ENCODE peak calls at places on chromosome 22, in ten cellular contexts. I is transverse colon; N is thoracic aorta; W is left ventricle myocardium inferior; Z is pancreas; A is lung; Y is CD8-positive, alpha-beta T cell; P is IMR-90; K is tibial artery; C is mesenchymal stem cell. Q is an unnamed sample.

GRCh38 chr22:28541137-28541536 is 138.5 kb downstream of the TTC28 start:
- DNase-seq in I (no peak), N (no peak), W (no peak), Z (no peak), A (no peak), Y (no peak), P (no peak), K (no peak), C (no peak), Q (no peak)

GRCh38 chr22:30574095-30574981 is at the start of gene GAL3ST1:
- DNase-seq in I (peak; percentile 66), N (no peak), W (no peak), Z (peak; percentile 69), A (no peak), Y (no peak), P (no peak), K (no peak), C (no peak), Q (no peak)

GRCh38 chr22:31093090-31093850 is 12.2 kb downstream of the SMTN start:
- DNase-seq in I (peak; percentile 59), N (no peak), W (peak; percentile 82), Z (peak; percentile 45), A (no peak), Y (no peak), P (no peak), K (peak; percentile 95), C (no peak), Q (no peak)

GRCh38 chr22:46593996-46594946 is 25.9 kb upstream of the GRAMD4 start:
- DNase-seq in I (no peak), N (no peak), W (no peak), Z (no peak), A (no peak), Y (no peak), P (no peak), K (no peak), C (no peak), Q (no peak)

GRCh38 chr22:17969732-17970131 is 54.6 kb downstream of the MICAL3 start:
- DNase-seq in I (no peak), N (peak; percentile 21), W (peak; percentile 51), Z (no peak), A (no peak), Y (no peak), P (peak; percentile 99), K (no peak), C (peak; percentile 95), Q (peak; percentile 98)

GRCh38 chr22:17592201-17592600 is 28.9 kb downstream of the SLC25A18 start:
- DNase-seq in I (no peak), N (no peak), W (no peak), Z (no peak), A (no peak), Y (no peak), P (no peak), K (peak; percentile 20), C (no peak), Q (no peak)

GRCh38 chr22:43257549-43257948 is 70.6 kb upstream of the TTLL12 start:
- DNase-seq in I (no peak), N (no peak), W (no peak), Z (no peak), A (no peak), Y (no peak), P (no peak), K (no peak), C (no peak), Q (no peak)

GRCh38 chr22:44211946-44212930 is 31.5 kb downstream of the PARVG start:
- DNase-seq in I (no peak), N (no peak), W (no peak), Z (no peak), A (no peak), Y (peak; percentile 34), P (peak; percentile 11), K (no peak), C (no peak), Q (no peak)

GRCh38 chr22:41351011-41351410 is 30.7 kb upstream of the TEF start:
- DNase-seq in I (no peak), N (no peak), W (no peak), Z (no peak), A (no peak), Y (no peak), P (no peak), K (no peak), C (no peak), Q (no peak)

GRCh38 chr22:29343313-29343805 is 27.9 kb upstream of the RASL10A start:
- DNase-seq in I (no peak), N (no peak), W (peak; percentile 73), Z (peak; percentile 92), A (peak; percentile 49), Y (no peak), P (peak; percentile 40), K (no peak), C (no peak), Q (no peak)

GRCh38 chr22:43381693-43382092 is 30.1 kb upstream of the MPPED1 start:
- DNase-seq in I (peak; percentile 15), N (no peak), W (no peak), Z (no peak), A (no peak), Y (no peak), P (peak; percentile 4), K (no peak), C (peak; percentile 81), Q (no peak)

GRCh38 chr22:46107089-46107664 is 43.1 kb upstream of the PPARA start:
- DNase-seq in I (peak; percentile 56), N (no peak), W (no peak), Z (peak; percentile 96), A (no peak), Y (no peak), P (no peak), K (peak; percentile 81), C (no peak), Q (no peak)

GRCh38 chr22:17706451-17706900 is 67.8 kb downstream of the BID start:
- DNase-seq in I (peak; percentile 54), N (peak; percentile 6), W (no peak), Z (no peak), A (peak; percentile 50), Y (no peak), P (peak; percentile 93), K (peak; percentile 81), C (peak; percentile 97), Q (peak; percentile 95)

GRCh38 chr22:45774016-45774670 is 102.5 kb downstream of the ATXN10 start:
- DNase-seq in I (no peak), N (no peak), W (no peak), Z (no peak), A (no peak), Y (no peak), P (no peak), K (no peak), C (no peak), Q (no peak)

GRCh38 chr22:21990449-21991308 is 8.1 kb upstream of the TOP3B start:
- DNase-seq in I (no peak), N (no peak), W (no peak), Z (no peak), A (no peak), Y (no peak), P (no peak), K (no peak), C (no peak), Q (no peak)

GRCh38 chr22:23119492-23120414 is 22.0 kb downstream of the RSPH14 start:
- DNase-seq in I (no peak), N (no peak), W (no peak), Z (no peak), A (no peak), Y (peak; percentile 66), P (no peak), K (no peak), C (no peak), Q (peak; percentile 2)

GRCh38 chr22:36536717-36537116 is 7.8 kb upstream of the EIF3D start:
- DNase-seq in I (no peak), N (no peak), W (no peak), Z (no peak), A (no peak), Y (no peak), P (no peak), K (no peak), C (no peak), Q (no peak)

GRCh38 chr22:40051322-40051721 is 56.6 kb downstream of the FAM83F start:
- DNase-seq in I (no peak), N (no peak), W (no peak), Z (no peak), A (no peak), Y (no peak), P (no peak), K (no peak), C (peak; percentile 19), Q (no peak)
- H3K27ac ChIP-seq in I (peak overlapping the region; percentile 16), N (no peak overlapping the region), W (no peak overlapping the region), Z (no peak overlapping the region), A (no peak overlapping the region), Y (no peak overlapping the region), P (no peak overlapping the region), K (no peak overlapping the region), C (no peak overlapping the region), Q (no peak overlapping the region)

DNA sequence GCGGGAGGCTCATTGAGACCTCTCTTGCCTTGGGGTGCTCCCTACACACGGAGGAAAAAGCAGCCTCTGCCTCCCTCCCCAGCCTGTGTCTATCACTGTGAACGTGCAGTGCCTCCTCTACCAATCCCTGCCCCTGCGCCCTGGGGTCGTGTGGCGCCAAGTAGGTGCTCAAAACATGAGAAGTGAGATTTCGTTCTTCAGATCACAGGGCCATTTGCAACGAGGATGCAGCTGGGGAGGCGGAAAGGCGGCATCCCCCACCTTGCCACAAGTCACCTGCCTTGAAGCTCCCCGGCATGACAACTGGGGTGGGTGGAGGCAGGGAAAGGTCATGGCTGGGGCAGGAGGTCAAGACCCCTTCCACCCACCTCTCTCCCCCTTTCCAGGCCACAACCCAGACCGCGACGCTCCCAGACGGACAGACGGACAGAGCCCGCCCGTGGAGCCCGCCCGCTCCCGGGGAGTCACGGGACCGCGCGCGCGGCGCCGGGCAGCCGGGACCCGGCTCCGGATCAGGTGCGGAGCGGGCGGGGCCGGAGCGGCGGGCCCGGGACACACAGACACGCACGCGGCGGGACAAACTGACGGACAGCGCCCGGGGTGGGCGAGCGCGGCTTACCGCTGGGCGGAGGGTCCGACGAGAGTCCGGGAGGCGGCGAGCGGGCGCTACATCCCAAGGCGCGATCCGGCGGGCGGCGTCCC is 487 bp downstream of the KCNJ4 start:
- DNase-seq in I (no peak), N (no peak), W (no peak), Z (no peak), A (no peak), Y (no peak), P (no peak), K (no peak), C (no peak), Q (no peak)
- H3K27me3 ChIP-seq in I (peaks cover 96% of the 10 kb centered on the region), N (peaks cover 6% of the 10 kb centered on the region), W (peaks cover 92% of the 10 kb centered on the region), Z (no peaks in the 10 kb centered on the region), A (no peaks in the 10 kb centered on the region), Y (peaks cover 33% of the 10 kb centered on the region), P (peaks cover 92% of the 10 kb centered on the region), K (peaks cover 7% of the 10 kb centered on the region), C (peaks cover 77% of the 10 kb centered on the region), Q (peaks cover 63% of the 10 kb centered on the region)

DNA sequence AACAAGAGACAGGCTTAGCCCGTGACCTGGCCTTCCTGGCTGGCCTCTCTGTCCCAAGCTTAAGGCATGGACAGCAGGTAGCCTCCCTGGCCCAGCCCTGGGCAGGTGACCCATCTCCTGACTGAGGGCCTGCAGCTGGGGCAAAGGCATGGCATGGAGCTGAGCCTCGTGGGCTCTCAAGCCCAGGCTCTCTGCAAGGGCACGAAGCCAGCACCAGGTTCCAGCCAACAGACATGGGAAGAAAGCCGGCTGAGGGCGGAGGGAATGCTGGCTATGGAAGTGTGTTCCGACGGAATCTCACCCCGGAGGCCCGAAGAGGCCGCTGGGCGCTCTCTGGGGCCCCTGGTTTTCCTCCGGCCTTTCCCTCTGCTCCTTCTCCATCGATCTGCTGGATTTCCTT is 12.9 kb downstream of the DNAL4 start:
- DNase-seq in I (no peak), N (no peak), W (peak; percentile 77), Z (no peak), A (no peak), Y (no peak), P (no peak), K (no peak), C (no peak), Q (no peak)
- H3K27ac ChIP-seq in I (no peak overlapping the region), N (no peak overlapping the region), W (peak overlapping the region; percentile 93), Z (no peak overlapping the region), A (no peak overlapping the region), Y (no peak overlapping the region), P (no peak overlapping the region), K (no peak overlapping the region), C (no peak overlapping the region), Q (no peak overlapping the region)

GRCh38 chr22:25815561-25815960 is 73.6 kb downstream of the MYO18B start:
- DNase-seq in I (no peak), N (no peak), W (no peak), Z (no peak), A (no peak), Y (no peak), P (no peak), K (no peak), C (no peak), Q (no peak)
- H3K27me3 ChIP-seq in I (peaks cover 3% of the 10 kb centered on the region), N (no peaks in the 10 kb centered on the region), W (no peaks in the 10 kb centered on the region), Z (no peaks in the 10 kb centered on the region), A (peaks cover 4% of the 10 kb centered on the region), Y (no peaks in the 10 kb centered on the region), P (no peaks in the 10 kb centered on the region), K (no peaks in the 10 kb centered on the region), C (no peaks in the 10 kb centered on the region), Q (no peaks in the 10 kb centered on the region)

Q was measured in brain microvascular endothelial cell.